ENCODE peak calls at places on chromosomes 13 and 19, in four cellular contexts. Z is NAMALWA; W is CD8-positive, alpha-beta memory T cell; I is cardiac fibroblast. J is an unnamed sample.

GRCh38 chr19:10981496-10981895 is 20.7 kb downstream of the SMARCA4 start:
- DNase-seq in Z (no peak), I (no peak), W (no peak), J (no peak)

GRCh38 chr13:92649140-92649813 is 577.3 kb upstream of the GPC6 start:
- DNase-seq in I (no peak), Z (no peak), W (no peak), J (no peak)

GRCh38 chr13:52994051-52994450 is 34.6 kb upstream of the OLFM4 start:
- DNase-seq in W (no peak), Z (no peak), I (no peak), J (no peak)

GRCh38 chr19:9057505-9058258 is 29.2 kb upstream of the OR1M1 start:
- DNase-seq in I (no peak), Z (no peak), W (no peak), J (no peak)

GRCh38 chr19:48874309-48875135 is 2.3 kb downstream of the PPP1R15A start:
- DNase-seq in Z (peak), I (peak), W (no peak), J (peak)

GRCh38 chr19:7680606-7681335 is at the start of gene TRAPPC5:
- DNase-seq in W (peak), I (peak), Z (peak), J (peak)

GRCh38 chr19:48372904-48373303 is 8.7 kb downstream of the SYNGR4 start:
- DNase-seq in Z (no peak), I (no peak), W (no peak), J (no peak)

GRCh38 chr19:8161135-8161646 is 11.8 kb upstream of the FBN3 start:
- DNase-seq in I (peak), Z (peak), W (no peak), J (no peak)

J was measured in HCEC 1CT.